ENCODE peak calls at places on chromosomes 4 and X, in six cellular contexts. Z is IMR-90, Q is sigmoid colon, M is breast epithelium, R is heart left ventricle, P is H1. B is an unnamed sample. For H3K4me1, the result is how much of the 10 kb centered on the place peaks cover.

GRCh38 chrX:9493936-9494335 is 29.1 kb downstream of the TBL1X start:
- DNase-seq in M (no peak), R (no peak), Q (no peak), Z (no peak), P (no peak), B (no peak)

GRCh38 chrX:143894938-143895337 is 11.1 kb downstream of the UBE2NL start:
- DNase-seq in P (no peak), Q (no peak), Z (no peak), M (no peak), R (no peak), B (no peak)

GRCh38 chr4:142846105-142846728 is at the start of gene INPP4B:
- DNase-seq in Z (peak), M (peak), Q (peak), P (no peak), R (peak), B (no peak)

GRCh38 chr4:138759508-138759907 is 256.1 kb upstream of the NOCT start:
- DNase-seq in Z (no peak), R (no peak), P (no peak), M (no peak), Q (no peak), B (no peak)

GRCh38 chrX:29155286-29155685 is 568.0 kb downstream of the IL1RAPL1 start:
- DNase-seq in R (no peak), Z (no peak), M (no peak), Q (no peak), P (no peak), B (no peak)

GRCh38 chrX:44698328-44698727 is 145.5 kb upstream of the DUSP21 start:
- DNase-seq in Z (no peak), R (no peak), P (no peak), M (peak), Q (no peak), B (no peak)

GRCh38 chrX:10203617-10204016 is 46.8 kb downstream of the CLCN4 start:
- DNase-seq in R (no peak), M (no peak), P (no peak), Z (no peak), Q (no peak), B (no peak)

GRCh38 chrX:118730500-118731247 is 3.3 kb downstream of the IL13RA1 start:
- DNase-seq in R (no peak), M (no peak), Z (peak), Q (no peak), P (no peak), B (no peak)

GRCh38 chrX:72693477-72693876 is 20.6 kb downstream of the PHKA1 start:
- DNase-seq in R (no peak), M (no peak), Z (no peak), Q (no peak), P (no peak), B (no peak)

GRCh38 chr4:54971474-54971950 is 153.9 kb downstream of the KDR start:
- DNase-seq in Q (no peak), R (no peak), M (no peak), Z (peak), P (no peak), B (no peak)

GRCh38 chr4:37876156-37876555 is 14.7 kb upstream of the TBC1D1 start:
- DNase-seq in Z (peak), M (no peak), P (no peak), Q (no peak), R (no peak), B (no peak)

GRCh38 chr4:80568891-80569290 is 233.4 kb downstream of the CFAP299 start:
- DNase-seq in R (no peak), Q (no peak), M (no peak), Z (no peak), P (no peak), B (no peak)

GRCh38 chr4:25128671-25129070 is 31.6 kb downstream of the SEPSECS start:
- DNase-seq in R (no peak), Q (no peak), P (no peak), Z (no peak), M (no peak), B (no peak)

GRCh38 chrX:45750639-45751038 is 550.0 kb upstream of the DIPK2B start:
- DNase-seq in Z (no peak), P (no peak), R (no peak), M (no peak), Q (peak), B (no peak)

GRCh38 chrX:96843566-96843965 is 40.1 kb upstream of the RPA4 start:
- DNase-seq in Z (no peak), Q (no peak), P (no peak), R (no peak), M (no peak), B (no peak)
- TF ChIP-seq CTCF in Z (no peak), Q (no peak), P (peak), R (peak), M (no peak), B (no peak)

GRCh38 chrX:23765868-23766267 is 17.1 kb upstream of the SAT1 start:
- DNase-seq in R (no peak), P (no peak), Z (no peak), Q (no peak), M (no peak), B (no peak)

GRCh38 chrX:23764585-23764984 is 18.4 kb upstream of the SAT1 start:
- DNase-seq in Q (no peak), M (no peak), P (no peak), Z (no peak), R (no peak), B (no peak)

GRCh38 chrX:23764183-23764582 is 18.8 kb upstream of the SAT1 start:
- DNase-seq in P (no peak), M (no peak), R (no peak), Z (no peak), Q (no peak), B (no peak)

GRCh38 chrX:23765449-23765848 is 17.5 kb upstream of the SAT1 start:
- DNase-seq in P (no peak), R (no peak), M (no peak), Q (no peak), Z (peak), B (no peak)

DNA sequence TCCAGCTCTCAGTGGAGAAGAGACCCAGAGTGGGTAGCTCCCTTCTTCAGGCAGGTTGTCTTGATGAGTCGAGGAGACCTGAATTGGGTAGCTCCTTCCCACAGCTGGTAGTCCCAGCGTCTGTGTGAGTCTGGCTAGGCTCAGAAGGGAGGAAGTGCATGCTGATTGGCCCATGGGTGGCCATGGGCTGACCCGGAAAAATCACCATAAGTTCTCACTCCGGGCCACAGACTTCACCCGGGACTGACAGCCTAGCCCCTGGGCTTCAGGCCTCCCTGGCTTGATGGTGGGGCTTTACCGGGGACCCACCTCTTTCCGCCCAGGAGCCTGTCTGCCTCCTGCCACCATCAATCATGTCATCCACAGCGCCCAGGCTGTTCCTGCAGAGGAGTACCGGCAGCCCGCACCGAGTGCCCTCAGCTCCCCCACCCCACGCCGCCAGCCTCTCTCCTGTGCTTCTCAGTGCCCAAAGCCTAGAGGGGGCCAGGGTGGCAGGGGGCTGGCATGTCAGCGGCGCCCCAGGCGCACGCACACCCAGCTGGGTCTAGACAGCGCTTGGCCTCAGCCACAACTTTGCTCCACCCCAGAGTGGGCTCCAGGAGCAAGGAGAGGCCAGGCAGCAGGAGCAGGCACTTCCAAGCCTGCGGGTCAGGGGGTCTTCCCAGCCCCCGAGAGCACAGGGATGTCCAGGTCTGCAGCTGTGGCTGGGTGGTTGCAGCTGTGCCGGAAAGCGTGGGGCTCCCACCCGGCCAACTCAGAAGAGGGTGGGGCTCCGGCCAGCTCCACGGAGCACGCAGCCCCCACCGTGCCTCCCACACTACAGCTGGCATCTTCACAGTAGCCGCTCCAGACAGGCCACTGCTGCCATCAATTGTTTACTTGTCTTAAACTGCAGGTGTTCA is 16.1 kb upstream of the SAT1 start:
- DNase-seq in P (no peak), Z (no peak), M (no peak), Q (no peak), R (no peak), B (no peak)
- TF ChIP-seq POLR2A in P (no peak), Z (no peak), M (no peak), Q (no peak), R (no peak), B (no peak)

DNA sequence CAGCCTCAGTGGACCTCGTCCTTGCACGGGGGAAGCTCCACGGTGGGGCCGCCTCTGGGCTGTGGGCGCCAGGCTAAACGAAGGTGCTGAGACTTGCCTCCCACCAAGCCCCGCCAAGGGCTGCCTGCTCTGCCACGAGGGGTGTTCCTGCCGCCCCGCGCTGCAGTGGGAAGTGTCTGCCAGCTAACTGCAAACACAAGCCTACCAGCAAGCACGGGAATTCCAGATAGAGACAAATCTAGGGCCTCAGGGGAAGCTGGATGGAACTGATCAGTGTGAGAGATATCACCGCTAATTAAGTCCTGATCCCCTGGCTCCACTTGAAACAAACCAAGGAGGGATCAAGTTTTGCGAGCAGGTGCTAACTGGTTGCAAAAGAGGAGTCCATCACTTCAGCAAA is 181.6 kb upstream of the LEF1 start:
- DNase-seq in Z (no peak), R (no peak), M (no peak), Q (no peak), P (no peak), B (no peak)
- H3K4me1 ChIP-seq in Z (under half), R (under half), M (under half), Q (under half), P (under half), B (under half)

GRCh38 chrX:103536732-103537131 is 17.4 kb upstream of the RAB40A start:
- DNase-seq in P (no peak), Z (no peak), Q (no peak), M (no peak), R (no peak), B (no peak)
- TF ChIP-seq CTCF in P (no peak), Z (peak), Q (no peak), M (no peak), R (no peak), B (no peak)

GRCh38 chr4:40960926-40961325 is 211.2 kb downstream of the NSUN7 start:
- DNase-seq in M (no peak), Q (no peak), Z (peak), R (no peak), P (peak), B (no peak)

GRCh38 chr4:40954119-40954668 is 204.4 kb downstream of the NSUN7 start:
- DNase-seq in M (no peak), Z (no peak), R (no peak), P (no peak), Q (no peak), B (no peak)

GRCh38 chr4:40956726-40957255 is 207.0 kb downstream of the NSUN7 start:
- DNase-seq in Q (no peak), P (peak), M (no peak), R (no peak), Z (peak), B (no peak)

GRCh38 chr4:40953253-40954118 is 203.7 kb downstream of the NSUN7 start:
- DNase-seq in P (no peak), M (no peak), Z (no peak), R (peak), Q (no peak), B (no peak)

DNA sequence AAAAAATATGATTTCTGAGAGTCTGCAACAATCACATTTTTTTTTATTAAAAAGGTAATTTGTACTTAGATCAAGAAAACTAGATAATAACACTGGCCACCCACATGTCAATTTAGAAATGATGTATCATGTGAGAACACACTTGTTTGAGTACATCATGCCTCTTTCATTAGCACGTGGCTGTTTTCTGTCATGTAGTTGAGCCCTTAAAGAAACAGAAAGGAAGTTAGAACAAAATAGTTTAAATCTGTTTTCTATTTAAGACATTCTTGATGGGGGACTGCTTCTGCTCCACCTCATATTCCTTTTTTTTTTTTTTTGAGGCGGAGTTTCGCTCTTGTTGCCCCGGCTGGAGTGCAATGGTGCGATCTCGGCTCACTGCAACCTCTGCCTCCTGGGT is 207.5 kb downstream of the NSUN7 start:
- DNase-seq in Z (no peak), M (no peak), P (no peak), R (no peak), Q (no peak), B (no peak)
- TF ChIP-seq POLR2A in Z (no peak), M (no peak), P (no peak), R (no peak), Q (no peak), B (no peak)

GRCh38 chrX:135697614-135698013 is 15.8 kb upstream of the CT45A1 start:
- DNase-seq in P (no peak), R (no peak), Z (no peak), M (no peak), Q (no peak), B (no peak)

GRCh38 chrX:135698924-135699323 is 14.5 kb upstream of the CT45A1 start:
- DNase-seq in Z (no peak), Q (no peak), R (no peak), M (no peak), P (no peak), B (no peak)

DNA sequence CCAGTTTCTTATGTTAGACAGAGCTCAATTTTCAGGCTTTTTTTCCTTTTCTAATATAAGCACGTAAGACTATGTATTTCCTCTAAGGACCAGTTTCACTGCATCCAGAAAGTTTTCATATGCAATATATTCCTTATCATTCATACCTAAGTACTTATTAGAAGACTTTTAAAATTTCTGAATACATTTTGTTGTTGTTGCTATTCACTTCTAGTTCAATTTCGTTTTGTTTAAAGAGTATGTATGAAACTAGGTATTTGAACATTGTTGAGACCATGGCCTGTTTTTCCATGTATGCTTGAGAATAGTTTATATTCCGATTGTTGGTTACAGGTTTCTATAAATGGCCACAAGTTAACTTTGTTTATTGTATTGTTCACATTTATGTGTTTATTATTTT is 18.0 kb upstream of the CT45A1 start:
- DNase-seq in P (no peak), Z (no peak), Q (no peak), R (no peak), M (no peak), B (no peak)
- H3K4me1 ChIP-seq in P (under half), Z (under half), Q (under half), R (under half), M (under half), B (under half)